ENCODE peak calls at places on chromosomes 5 and 9, in seven cellular contexts. W is GM18507; X is anterior cingulate cortex; N is Calu3; L is stimulated activated CD8-positive, alpha-beta memory T cell treated with anti-CD3 and anti-CD28 coated beads, Interleukin-12 subunit alpha, Interleukin-12 subunit beta, amount 100 ng/mL, for 4 hours; D is HCT116; G is IMR-90. Y is an unnamed sample.

GRCh38 chr5:37005946-37006540 is 129.5 kb downstream of the NIPBL start:
- DNase-seq in W (peak), X (no peak), N (no peak), L (no peak), D (peak), G (peak), Y (peak)

GRCh38 chr9:136230773-136231172 is 14.8 kb downstream of the QSOX2 start:
- DNase-seq in W (no peak), X (no peak), N (no peak), L (no peak), D (no peak), G (no peak), Y (no peak)

GRCh38 chr5:117863589-117864296 is 1124.6 kb downstream of the DTWD2 start:
- DNase-seq in W (no peak), X (no peak), N (no peak), L (no peak), D (no peak), G (no peak), Y (no peak)

GRCh38 chr5:81893961-81894360 is 77.9 kb upstream of the ATG10 start:
- DNase-seq in W (no peak), X (no peak), N (no peak), L (no peak), D (no peak), G (no peak), Y (no peak)

GRCh38 chr5:31120642-31120948 is 72.9 kb upstream of the CDH6 start:
- DNase-seq in W (no peak), X (no peak), N (no peak), L (no peak), D (no peak), G (no peak), Y (no peak)

GRCh38 chr9:108473209-108474112 is 382.3 kb downstream of the ACTL7B start:
- DNase-seq in W (no peak), X (no peak), N (no peak), L (no peak), D (no peak), G (peak), Y (no peak)

GRCh38 chr9:124205686-124206352 is 51.9 kb upstream of the NEK6 start:
- DNase-seq in W (no peak), X (no peak), N (no peak), L (no peak), D (no peak), G (no peak), Y (no peak)

GRCh38 chr9:115141612-115142011 is 23.7 kb upstream of the TNC start:
- DNase-seq in W (no peak), X (no peak), N (no peak), L (no peak), D (no peak), G (no peak), Y (no peak)

GRCh38 chr5:142175039-142175438 is 66.5 kb downstream of the NDFIP1 start:
- DNase-seq in W (no peak), X (no peak), N (no peak), L (no peak), D (no peak), G (no peak), Y (no peak)

GRCh38 chr5:125189451-125190051 is 443.1 kb upstream of the ZNF608 start:
- DNase-seq in W (no peak), X (no peak), N (no peak), L (no peak), D (peak), G (peak), Y (no peak)

GRCh38 chr5:2756764-2757163 is 5.3 kb upstream of the IRX2 start:
- DNase-seq in W (no peak), X (no peak), N (no peak), L (no peak), D (no peak), G (no peak), Y (peak)

GRCh38 chr5:76953551-76954382 is 922 bp downstream of the CRHBP start:
- DNase-seq in W (no peak), X (peak), N (peak), L (no peak), D (no peak), G (no peak), Y (peak)

GRCh38 chr5:54610197-54610898 is 92.8 kb downstream of the SNX18 start:
- DNase-seq in W (no peak), X (no peak), N (no peak), L (no peak), D (no peak), G (no peak), Y (no peak)

GRCh38 chr5:55062039-55062779 is 38.2 kb downstream of the GZMK start:
- DNase-seq in W (no peak), X (no peak), N (no peak), L (no peak), D (no peak), G (no peak), Y (no peak)

GRCh38 chr9:112091805-112092204 is 83.3 kb downstream of the SUSD1 start:
- DNase-seq in W (no peak), X (no peak), N (no peak), L (no peak), D (no peak), G (peak), Y (no peak)

GRCh38 chr9:69857131-69857530 is 36.5 kb downstream of the CFAP95 start:
- DNase-seq in W (no peak), X (no peak), N (no peak), L (no peak), D (no peak), G (peak), Y (no peak)

GRCh38 chr9:127637322-127637847 is 25.3 kb downstream of the STXBP1 start:
- DNase-seq in W (no peak), X (no peak), N (no peak), L (no peak), D (no peak), G (peak), Y (peak)

GRCh38 chr9:92728831-92729734 is 35.5 kb downstream of the BICD2 start:
- DNase-seq in W (no peak), X (peak), N (no peak), L (no peak), D (no peak), G (peak), Y (no peak)

GRCh38 chr9:110258671-110259070 is 2.4 kb upstream of the TXN start:
- DNase-seq in W (no peak), X (no peak), N (no peak), L (no peak), D (no peak), G (no peak), Y (no peak)

GRCh38 chr5:6604341-6604740 is 28.5 kb downstream of the NSUN2 start:
- DNase-seq in W (no peak), X (no peak), N (no peak), L (no peak), D (no peak), G (no peak), Y (no peak)

GRCh38 chr9:132869266-132869665 is 8.8 kb downstream of the AK8 start:
- DNase-seq in W (no peak), X (no peak), N (no peak), L (no peak), D (no peak), G (no peak), Y (no peak)

GRCh38 chr5:148791334-148791667 is 35.1 kb upstream of the ADRB2 start:
- DNase-seq in W (no peak), X (no peak), N (no peak), L (no peak), D (no peak), G (peak), Y (no peak)

GRCh38 chr5:9599391-9599790 is 30.8 kb downstream of the TAS2R1 start:
- DNase-seq in W (no peak), X (no peak), N (no peak), L (no peak), D (no peak), G (no peak), Y (no peak)

GRCh38 chr5:78591227-78591626 is 57.3 kb downstream of the LHFPL2 start:
- DNase-seq in W (no peak), X (no peak), N (no peak), L (no peak), D (peak), G (peak), Y (no peak)

GRCh38 chr5:30690931-30691330 is 502.6 kb upstream of the CDH6 start:
- DNase-seq in W (no peak), X (no peak), N (no peak), L (no peak), D (no peak), G (no peak), Y (no peak)

GRCh38 chr5:108801776-108802175 is 54.1 kb downstream of the FER start:
- DNase-seq in W (no peak), X (no peak), N (peak), L (no peak), D (peak), G (peak), Y (no peak)

GRCh38 chr9:105333076-105333475 is 88.6 kb downstream of the SLC44A1 start:
- DNase-seq in W (no peak), X (no peak), N (no peak), L (no peak), D (no peak), G (peak), Y (no peak)

GRCh38 chr5:144822544-144822943 is 651.9 kb downstream of the KCTD16 start:
- DNase-seq in W (no peak), X (no peak), N (no peak), L (no peak), D (no peak), G (no peak), Y (no peak)

GRCh38 chr5:33530183-33530962 is 89.6 kb downstream of the TARS1 start:
- DNase-seq in W (no peak), X (no peak), N (no peak), L (no peak), D (no peak), G (no peak), Y (no peak)

GRCh38 chr5:107056278-107056677 is 614.5 kb downstream of the EFNA5 start:
- DNase-seq in W (no peak), X (no peak), N (no peak), L (no peak), D (no peak), G (no peak), Y (peak)

GRCh38 chr5:157159209-157159751 is 6.8 kb downstream of the GARIN3 start:
- DNase-seq in W (no peak), X (no peak), N (no peak), L (no peak), D (no peak), G (no peak), Y (no peak)

GRCh38 chr5:138601444-138601843 is 26.2 kb upstream of the HSPA9 start:
- DNase-seq in W (no peak), X (peak), N (peak), L (no peak), D (no peak), G (peak), Y (peak)

Y was measured in hepatocyte.